ENCODE peak calls at places on chromosomes 1 and 21, in nine cellular contexts. W, T, G, B, M, F, K, S and N are unnamed samples.

GRCh38 chr1:52364235-52364839 is 1.7 kb downstream of the CC2D1B start:
- DNase-seq in M (no peak), F (no peak), T (no peak), G (no peak), B (no peak), K (no peak), S (no peak), W (no peak), N (no peak)

GRCh38 chr1:229434005-229434640 is at the start of gene ACTA1:
- DNase-seq in G (no peak), S (no peak), B (no peak), K (no peak), F (no peak), M (no peak), T (no peak), W (no peak), N (peak; percentile 81)

GRCh38 chr1:150383629-150384318 is 19.8 kb downstream of the RPRD2 start:
- DNase-seq in M (no peak), K (no peak), T (no peak), W (no peak), S (no peak), G (no peak), F (no peak), B (no peak), N (no peak)

GRCh38 chr1:32334864-32335618 is 992 bp downstream of the MARCKSL1 start:
- DNase-seq in W (peak; percentile 38), G (no peak), B (no peak), T (peak; percentile 65), M (peak; percentile 64), K (peak; percentile 57), F (no peak), S (no peak), N (no peak)

GRCh38 chr1:38268226-38268625 is 221.6 kb upstream of the POU3F1 start:
- DNase-seq in F (no peak), K (no peak), S (no peak), W (no peak), T (no peak), B (no peak), G (no peak), M (no peak), N (no peak)

GRCh38 chr1:230210979-230211336 is 143.9 kb downstream of the GALNT2 start:
- DNase-seq in M (no peak), W (no peak), G (no peak), F (no peak), S (no peak), T (no peak), K (no peak), B (no peak), N (peak; percentile 39)

GRCh38 chr1:212124891-212125582 is 89.5 kb downstream of the DTL start:
- DNase-seq in F (no peak), S (no peak), G (no peak), M (no peak), K (no peak), B (no peak), T (peak; percentile 68), W (peak; percentile 29), N (no peak)

GRCh38 chr1:14217384-14217783 is 381.1 kb upstream of the KAZN start:
- DNase-seq in K (no peak), F (no peak), T (no peak), M (no peak), S (no peak), B (no peak), W (no peak), G (no peak), N (no peak)

GRCh38 chr1:44138239-44138638 is 3.2 kb downstream of the KLF18 start:
- DNase-seq in F (no peak), T (no peak), W (no peak), G (no peak), K (no peak), S (peak; percentile 79), B (no peak), M (no peak), N (peak; percentile 20)

GRCh38 chr1:63779872-63780271 is 6.1 kb downstream of the ROR1 start:
- DNase-seq in T (no peak), F (no peak), G (no peak), K (no peak), S (no peak), M (no peak), B (no peak), W (no peak), N (no peak)

GRCh38 chr1:186310307-186310706 is 64.7 kb downstream of the TPR start:
- DNase-seq in W (no peak), K (no peak), T (no peak), B (no peak), M (no peak), G (no peak), F (no peak), S (no peak), N (no peak)

GRCh38 chr1:174322202-174322862 is 125.4 kb upstream of the GPR52 start:
- DNase-seq in T (no peak), B (no peak), W (no peak), M (no peak), G (no peak), K (no peak), F (no peak), S (no peak), N (no peak)

GRCh38 chr1:21781971-21782867 is 730 bp downstream of the USP48 start:
- DNase-seq in M (peak; percentile 56), G (peak; percentile 80), B (no peak), K (no peak), F (no peak), S (peak; percentile 92), W (no peak), T (peak; percentile 63), N (no peak)
- TF ChIP-seq POLR2AphosphoS5 in M (no peak), G (no peak), B (no peak), K (peak; percentile 34), F (no peak), S (no peak), W (no peak), T (no peak), N (no peak)

GRCh38 chr1:203464743-203465142 is 10.9 kb upstream of the PRELP start:
- DNase-seq in M (no peak), S (no peak), T (no peak), B (no peak), W (no peak), G (no peak), K (no peak), F (no peak), N (no peak)

GRCh38 chr1:203463469-203464062 is 12.0 kb upstream of the PRELP start:
- DNase-seq in K (no peak), S (no peak), B (no peak), W (no peak), F (no peak), M (no peak), T (no peak), G (no peak), N (no peak)

GRCh38 chr1:203465943-203466342 is 9.7 kb upstream of the PRELP start:
- DNase-seq in F (no peak), B (no peak), M (no peak), W (no peak), S (peak; percentile 95), T (no peak), K (no peak), G (no peak), N (no peak)

GRCh38 chr1:203464226-203464625 is 11.4 kb upstream of the PRELP start:
- DNase-seq in G (no peak), B (no peak), T (no peak), M (no peak), W (no peak), S (no peak), K (no peak), F (no peak), N (no peak)

DNA sequence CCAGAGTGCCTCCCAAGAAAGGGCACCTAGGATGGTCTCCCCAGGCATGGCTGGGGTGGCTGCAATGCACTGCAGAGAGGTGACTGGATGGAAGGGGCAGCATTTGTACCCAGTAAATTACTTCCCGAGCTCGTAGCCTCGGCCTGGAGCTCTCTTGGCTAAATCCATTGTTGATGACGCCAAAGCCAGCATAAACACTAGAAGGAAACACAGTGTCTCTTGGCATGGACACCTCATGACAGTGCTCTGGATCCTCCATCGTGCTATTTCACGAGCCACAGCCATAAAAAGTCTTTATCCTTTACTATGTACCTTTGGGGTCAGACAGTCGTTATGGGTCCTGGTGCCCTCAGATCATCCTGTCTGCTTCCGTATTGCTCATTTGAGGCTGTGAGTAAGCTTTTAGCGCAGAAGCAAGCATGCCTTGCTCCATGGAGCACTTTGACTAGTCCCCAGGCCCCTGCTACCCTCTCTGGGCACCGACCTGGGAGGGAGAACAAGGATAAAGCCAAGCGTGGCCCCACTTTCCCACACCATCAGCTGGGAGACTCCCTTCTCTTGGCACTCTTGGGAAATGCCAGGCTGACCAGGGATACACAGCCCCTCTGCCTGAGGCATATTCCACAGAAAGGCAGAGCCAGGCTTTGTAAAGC is 10.3 kb upstream of the PRELP start:
- DNase-seq in W (no peak), K (no peak), M (no peak), B (no peak), T (peak; percentile 45), G (no peak), S (no peak), F (no peak), N (no peak)
- TF ChIP-seq POLR2AphosphoS5 in W (no peak), K (no peak), M (peak; percentile 49), B (no peak), T (peak; percentile 78), G (no peak), S (peak; percentile 91), F (no peak), N (no peak)

DNA sequence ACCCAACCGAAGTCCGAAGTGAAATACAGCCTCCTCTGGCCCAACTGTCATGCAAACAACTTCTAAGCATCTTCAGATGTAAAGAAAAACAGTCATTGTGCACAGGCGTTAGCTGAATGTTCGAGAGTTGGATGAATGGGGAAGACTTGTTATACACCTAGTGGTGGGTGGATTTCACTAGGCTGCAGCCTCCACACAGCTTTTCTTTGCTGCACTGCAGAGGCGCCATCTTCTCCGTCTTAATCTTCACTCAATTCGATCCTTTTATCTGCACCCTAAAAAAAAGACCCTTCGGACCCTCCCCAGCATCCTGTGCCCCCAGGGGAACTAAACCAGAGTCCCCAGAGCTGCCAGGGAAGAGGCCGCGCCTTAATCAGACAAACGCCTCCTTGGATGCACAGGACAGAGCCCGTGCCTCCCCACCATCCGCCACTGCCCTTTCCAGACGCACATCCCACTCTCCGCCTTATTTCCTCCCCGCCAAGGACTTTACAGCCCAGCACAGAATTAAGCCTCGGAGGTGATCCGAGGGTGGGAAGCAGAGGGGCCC is 1.4 kb downstream of the APP start:
- DNase-seq in B (peak; percentile 29), T (peak; percentile 49), G (no peak), M (peak; percentile 51), K (peak; percentile 30), W (no peak), S (no peak), F (peak; percentile 40), N (peak; percentile 53)
- TF ChIP-seq POLR2AphosphoS5 in B (no peak), T (peak; percentile 27), G (no peak), M (peak; percentile 29), K (no peak), W (no peak), S (no peak), F (no peak), N (peak; percentile 18)

GRCh38 chr1:102879439-102879993 is 228.8 kb downstream of the COL11A1 start:
- DNase-seq in W (no peak), S (no peak), M (no peak), G (no peak), B (peak; percentile 71), F (no peak), T (no peak), K (no peak), N (no peak)
- TF ChIP-seq POLR2AphosphoS5 in W (no peak), S (no peak), M (no peak), G (no peak), B (no peak), F (no peak), T (no peak), K (no peak), N (no peak)

GRCh38 chr1:47558601-47559593 is 121.1 kb downstream of the FOXD2 start:
- DNase-seq in W (no peak), S (no peak), M (peak; percentile 87), B (no peak), G (no peak), K (no peak), T (peak; percentile 78), F (no peak), N (no peak)
- TF ChIP-seq POLR2AphosphoS5 in W (no peak), S (no peak), M (peak; percentile 71), B (no peak), G (no peak), K (no peak), T (peak; percentile 71), F (no peak), N (no peak)